ENCODE peak calls at places on chromosome 15, in six cellular contexts. One of them, this sample, is unnamed.
A peak's percentile ranks its signal among the peaks of the same experiment; 100 is the strongest.

GRCh38 chr15:66563566-66564110 is 2.2 kb downstream of the LCTL start:
- DNase-seq in GM12892: no peak
- DNase-seq in HepG2: no peak
- DNase-seq in K562: no peak
- DNase-seq in GM12878: no peak
- DNase-seq in H1: no peak
- DNase-seq in this sample: no peak

GRCh38 chr15:90539789-90540188 is 10.1 kb downstream of the CRTC3 start:
- DNase-seq in GM12892: no peak
- DNase-seq in GM12878: no peak
- DNase-seq in HepG2: no peak
- DNase-seq in H1: no peak
- DNase-seq in K562: no peak
- DNase-seq in this sample: no peak

GRCh38 chr15:91871138-91871537 is 17.6 kb downstream of the SLCO3A1 start:
- DNase-seq in GM12878: no peak
- DNase-seq in K562: no peak
- DNase-seq in H1: no peak
- DNase-seq in GM12892: no peak
- DNase-seq in HepG2: no peak
- DNase-seq in this sample: no peak

GRCh38 chr15:60840306-60840702 is 361.4 kb upstream of the ICE2 start:
- DNase-seq in K562: no peak
- DNase-seq in GM12878: no peak
- DNase-seq in GM12892: no peak
- DNase-seq in H1: no peak
- DNase-seq in HepG2: no peak
- DNase-seq in this sample: no peak

GRCh38 chr15:72280751-72281150 is 8.4 kb upstream of the PARP6 start:
- DNase-seq in GM12892: no peak
- DNase-seq in H1: no peak
- DNase-seq in GM12878: no peak
- DNase-seq in HepG2: no peak
- DNase-seq in K562: no peak
- DNase-seq in this sample: no peak

GRCh38 chr15:63236272-63236671 is 41.1 kb upstream of the APH1B start:
- DNase-seq in K562: no peak
- DNase-seq in HepG2: no peak
- DNase-seq in GM12878: no peak
- DNase-seq in GM12892: no peak
- DNase-seq in H1: no peak
- DNase-seq in this sample: no peak

GRCh38 chr15:49423906-49424520 is 971 bp downstream of the FGF7 start:
- DNase-seq in GM12878: no peak
- DNase-seq in H1: no peak
- DNase-seq in HepG2: no peak
- DNase-seq in K562: no peak
- DNase-seq in GM12892: no peak
- DNase-seq in this sample: no peak

GRCh38 chr15:69531302-69532027 is 78.8 kb downstream of the RPLP1 start:
- DNase-seq in H1: peak; percentile 58
- DNase-seq in GM12892: no peak
- DNase-seq in K562: no peak
- DNase-seq in HepG2: no peak
- DNase-seq in GM12878: no peak
- DNase-seq in this sample: no peak

GRCh38 chr15:52682200-52682599 is 3.0 kb upstream of the ATOSA start:
- DNase-seq in K562: no peak
- DNase-seq in H1: no peak
- DNase-seq in GM12878: no peak
- DNase-seq in HepG2: no peak
- DNase-seq in GM12892: no peak
- DNase-seq in this sample: no peak

GRCh38 chr15:65406402-65407000 is 16.2 kb downstream of the IGDCC4 start:
- DNase-seq in GM12878: no peak
- DNase-seq in K562: no peak
- DNase-seq in GM12892: no peak
- DNase-seq in HepG2: no peak
- DNase-seq in H1: no peak
- DNase-seq in this sample: no peak

DNA sequence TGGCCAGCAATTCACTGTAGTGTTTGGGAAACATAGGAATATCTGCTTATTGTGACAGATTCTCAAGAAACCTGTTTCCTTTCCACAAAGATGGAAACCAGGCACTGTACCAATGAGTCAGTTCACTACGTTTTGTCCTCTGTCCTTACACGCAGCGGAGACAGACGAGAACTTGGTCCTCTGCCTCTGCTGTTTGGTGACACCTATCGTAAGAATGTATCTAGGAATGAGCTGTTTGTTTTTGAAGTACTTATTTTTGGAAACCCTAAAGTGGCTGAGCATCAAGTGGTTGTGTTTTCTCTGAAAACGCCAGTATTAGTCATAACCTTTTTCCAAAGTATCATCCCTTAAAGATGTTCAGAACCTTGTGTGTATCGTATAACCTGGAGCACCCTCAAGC is 93.0 kb downstream of the PGPEP1L start:
- DNase-seq in GM12892: no peak
- DNase-seq in H1: no peak
- DNase-seq in GM12878: no peak
- DNase-seq in HepG2: no peak
- DNase-seq in K562: no peak
- DNase-seq in this sample: no peak
- TF ChIP-seq POLR2AphosphoS5 in GM12892: no peak
- TF ChIP-seq POLR2AphosphoS5 in H1: no peak
- TF ChIP-seq POLR2AphosphoS5 in GM12878: no peak
- TF ChIP-seq POLR2AphosphoS5 in HepG2: no peak
- TF ChIP-seq POLR2AphosphoS5 in K562: no peak
- TF ChIP-seq POLR2AphosphoS5 in this sample: no peak

DNA sequence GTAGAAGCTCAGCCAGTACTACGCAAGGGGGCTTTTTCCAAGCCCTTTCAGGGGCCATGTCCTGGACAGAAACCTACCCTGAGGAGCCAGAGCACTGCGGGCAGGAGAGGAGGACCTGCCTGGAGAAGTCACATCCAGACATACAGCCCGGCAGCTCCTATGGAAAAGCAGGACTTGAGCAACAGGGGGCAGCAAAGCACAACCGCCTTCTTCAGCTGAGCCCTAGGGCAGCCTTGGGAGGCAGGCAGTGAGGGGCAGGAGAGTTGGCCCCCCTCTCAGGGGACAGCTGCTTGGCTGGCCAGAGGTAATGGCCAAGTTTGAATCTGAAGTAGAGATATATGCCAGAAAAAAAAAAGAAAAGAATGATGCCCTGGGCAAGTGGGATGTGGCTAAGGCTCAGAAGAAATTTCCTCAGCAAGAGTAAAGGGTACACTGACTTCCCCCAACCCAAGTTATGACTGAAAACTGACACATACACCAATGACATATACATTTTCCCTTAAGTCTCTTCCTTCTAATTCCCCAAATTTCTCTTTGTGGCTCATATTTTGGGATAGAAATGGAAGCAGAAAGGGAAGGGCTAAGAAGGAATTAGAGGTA is 56.9 kb downstream of the CYP19A1 start:
- DNase-seq in H1: peak; percentile 79
- DNase-seq in GM12892: peak; percentile 31
- DNase-seq in K562: peak; percentile 29
- DNase-seq in HepG2: peak; percentile 44
- DNase-seq in GM12878: no peak
- DNase-seq in this sample: no peak
- TF ChIP-seq TAF1 in H1: no peak
- TF ChIP-seq TAF1 in GM12892: no peak
- TF ChIP-seq TAF1 in K562: no peak
- TF ChIP-seq TAF1 in HepG2: no peak
- TF ChIP-seq TAF1 in GM12878: no peak
- TF ChIP-seq TAF1 in this sample: no peak

DNA sequence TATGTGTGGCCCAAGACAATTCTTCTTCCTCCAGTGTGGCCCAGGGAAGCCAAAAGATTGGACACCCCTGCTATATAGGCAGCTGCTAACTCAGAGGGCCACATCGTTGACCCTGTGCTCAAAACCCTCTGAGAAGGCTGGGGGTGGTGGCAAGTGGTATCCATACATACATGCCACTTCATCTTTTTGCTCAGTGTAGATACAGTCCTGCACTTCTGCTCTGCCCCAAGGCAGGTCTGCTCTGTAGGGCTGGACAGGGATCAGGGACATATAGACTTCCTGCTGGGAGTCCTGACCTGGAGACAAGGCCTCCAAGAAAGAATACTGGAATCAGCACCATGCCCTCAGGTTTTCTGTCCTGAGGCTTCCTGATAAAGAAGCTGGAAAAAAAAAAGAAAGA is 4.5 kb upstream of the HCN4 start:
- DNase-seq in HepG2: no peak
- DNase-seq in H1: no peak
- DNase-seq in GM12892: no peak
- DNase-seq in GM12878: no peak
- DNase-seq in K562: no peak
- DNase-seq in this sample: no peak
- TF ChIP-seq POLR2A in HepG2: no peak
- TF ChIP-seq POLR2A in H1: no peak
- TF ChIP-seq POLR2A in GM12892: no peak
- TF ChIP-seq POLR2A in GM12878: no peak
- TF ChIP-seq POLR2A in K562: no peak
- TF ChIP-seq POLR2A in this sample: no peak

DNA sequence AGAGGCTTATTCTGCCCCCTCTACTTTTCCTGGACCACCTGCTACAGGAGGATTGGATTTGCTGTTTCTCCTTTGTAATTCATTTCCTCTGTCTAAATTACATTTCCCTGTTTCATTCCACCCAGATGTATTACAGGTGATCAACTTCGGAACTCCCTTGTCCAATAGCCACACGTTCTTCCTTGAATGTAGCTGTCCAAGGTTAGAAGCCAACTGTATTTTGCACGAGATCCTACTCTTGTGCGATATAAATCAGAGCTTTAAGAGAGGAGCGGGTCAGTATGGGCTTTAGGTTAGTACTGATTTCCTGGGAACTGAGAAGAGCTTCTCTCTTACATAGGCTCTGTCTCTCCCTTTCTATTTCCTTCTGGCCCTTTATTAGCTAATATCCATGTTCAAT is 20.5 kb downstream of the GJD2 start:
- DNase-seq in GM12878: no peak
- DNase-seq in GM12892: no peak
- DNase-seq in HepG2: no peak
- DNase-seq in H1: no peak
- DNase-seq in K562: no peak
- DNase-seq in this sample: no peak
- TF ChIP-seq POLR2AphosphoS5 in GM12878: no peak
- TF ChIP-seq POLR2AphosphoS5 in GM12892: no peak
- TF ChIP-seq POLR2AphosphoS5 in HepG2: no peak
- TF ChIP-seq POLR2AphosphoS5 in H1: no peak
- TF ChIP-seq POLR2AphosphoS5 in K562: no peak
- TF ChIP-seq POLR2AphosphoS5 in this sample: no peak

DNA sequence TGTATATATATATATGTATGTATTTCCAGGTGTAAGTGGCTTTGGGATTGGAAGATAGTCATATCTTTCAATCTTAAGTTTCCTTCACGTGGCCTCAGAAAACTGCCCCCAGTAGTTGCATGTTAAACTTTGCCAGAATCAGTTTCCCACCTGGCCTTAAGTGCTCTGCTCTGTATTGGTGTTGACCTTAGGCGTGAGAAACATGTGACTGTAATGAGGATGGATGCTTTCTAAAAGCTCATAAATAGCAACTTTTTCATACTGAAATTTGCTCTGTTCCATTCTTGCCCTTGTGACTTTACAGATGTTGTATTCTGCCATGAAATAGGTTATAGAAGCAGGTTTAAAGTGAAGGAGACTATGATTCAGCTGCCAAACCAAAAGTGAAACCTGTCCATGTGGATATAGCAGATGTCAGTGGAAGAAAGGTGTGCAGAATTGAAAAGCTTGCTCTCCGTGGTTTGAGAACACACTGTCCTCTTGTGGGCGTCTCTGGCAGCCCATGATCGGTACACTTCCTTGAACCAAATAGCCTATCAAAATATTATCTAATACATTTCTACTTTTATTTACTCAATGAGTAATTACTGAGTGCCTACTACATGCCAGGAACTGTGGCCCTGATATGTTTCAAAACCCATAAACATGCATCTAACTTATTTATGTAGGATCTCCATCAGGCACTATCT is 15.8 kb downstream of the SCG5 start:
- DNase-seq in GM12878: no peak
- DNase-seq in GM12892: no peak
- DNase-seq in K562: no peak
- DNase-seq in H1: peak; percentile 13
- DNase-seq in HepG2: no peak
- DNase-seq in this sample: no peak
- TF ChIP-seq TAF1 in GM12878: no peak
- TF ChIP-seq TAF1 in GM12892: no peak
- TF ChIP-seq TAF1 in K562: no peak
- TF ChIP-seq TAF1 in H1: no peak
- TF ChIP-seq TAF1 in HepG2: no peak
- TF ChIP-seq TAF1 in this sample: no peak

GRCh38 chr15:99102332-99103235 is 2.3 kb upstream of the SYNM start:
- DNase-seq in GM12892: no peak
- DNase-seq in HepG2: no peak
- DNase-seq in H1: no peak
- DNase-seq in GM12878: no peak
- DNase-seq in K562: no peak
- DNase-seq in this sample: no peak

GRCh38 chr15:99104788-99105515 is at the start of gene SYNM:
- DNase-seq in GM12892: peak; percentile 59
- DNase-seq in K562: peak; percentile 85
- DNase-seq in GM12878: no peak
- DNase-seq in H1: peak; percentile 87
- DNase-seq in HepG2: peak; percentile 72
- DNase-seq in this sample: peak; percentile 81

GRCh38 chr15:99106417-99107220 is 1.7 kb downstream of the SYNM start:
- DNase-seq in GM12878: no peak
- DNase-seq in K562: no peak
- DNase-seq in GM12892: no peak
- DNase-seq in HepG2: no peak
- DNase-seq in H1: no peak
- DNase-seq in this sample: no peak

GRCh38 chr15:99103279-99103678 is 1.6 kb upstream of the SYNM start:
- DNase-seq in GM12878: no peak
- DNase-seq in K562: no peak
- DNase-seq in GM12892: no peak
- DNase-seq in H1: no peak
- DNase-seq in HepG2: no peak
- DNase-seq in this sample: no peak

DNA sequence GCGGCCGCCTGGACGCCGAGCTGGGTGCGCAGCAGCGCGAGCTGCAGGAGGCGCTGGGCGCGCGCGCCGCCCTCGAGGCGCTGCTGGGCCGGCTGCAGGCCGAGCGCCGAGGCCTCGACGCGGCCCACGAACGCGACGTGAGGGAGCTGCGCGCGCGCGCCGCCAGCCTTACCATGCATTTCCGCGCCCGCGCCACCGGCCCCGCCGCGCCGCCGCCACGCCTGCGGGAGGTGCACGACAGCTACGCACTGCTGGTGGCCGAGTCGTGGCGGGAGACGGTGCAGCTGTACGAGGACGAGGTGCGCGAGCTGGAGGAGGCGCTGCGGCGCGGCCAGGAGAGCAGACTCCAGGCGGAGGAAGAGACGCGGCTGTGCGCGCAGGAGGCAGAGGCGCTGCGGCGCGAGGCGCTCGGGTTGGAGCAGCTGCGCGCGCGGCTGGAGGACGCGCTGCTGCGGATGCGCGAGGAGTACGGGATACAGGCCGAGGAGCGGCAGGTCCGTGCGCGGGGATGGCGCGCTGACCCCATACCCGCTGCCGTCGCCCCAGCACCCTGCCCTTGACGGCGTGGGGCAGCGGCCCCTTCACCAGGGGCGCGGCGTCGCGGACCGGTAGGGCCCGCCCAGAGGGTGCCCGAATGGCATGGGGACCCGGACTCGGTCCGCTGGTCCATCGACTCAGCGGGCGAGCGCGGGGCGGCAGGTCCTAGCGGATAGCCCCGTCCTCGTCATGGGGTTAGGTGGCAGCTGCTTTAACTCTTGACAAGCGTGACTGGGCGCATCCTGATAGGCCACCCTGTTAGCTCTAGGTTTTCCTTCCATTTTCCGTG is 849 bp downstream of the SYNM start:
- DNase-seq in K562: no peak
- DNase-seq in HepG2: no peak
- DNase-seq in GM12878: no peak
- DNase-seq in GM12892: no peak
- DNase-seq in H1: peak; percentile 78
- DNase-seq in this sample: peak; percentile 53
- TF ChIP-seq POLR2A in K562: no peak
- TF ChIP-seq POLR2A in HepG2: no peak
- TF ChIP-seq POLR2A in GM12878: no peak
- TF ChIP-seq POLR2A in GM12892: no peak
- TF ChIP-seq POLR2A in H1: no peak
- TF ChIP-seq POLR2A in this sample: no peak